ENCODE peak calls at places on chromosomes 5 and 9, in six cellular contexts. E is WTC11, S is IMR-90, J is body of pancreas, F is endothelial cell, N is osteocyte. H is an unnamed sample.

GRCh38 chr5:32679218-32679617 is 31.9 kb upstream of the NPR3 start:
- DNase-seq in N (no peak), E (no peak), S (peak), F (no peak), J (no peak), H (no peak)

GRCh38 chr9:89635816-89636215 is 31.0 kb downstream of the GADD45G start:
- DNase-seq in F (no peak), J (peak), S (no peak), E (no peak), N (no peak), H (no peak)

GRCh38 chr5:14737309-14737708 is 72.8 kb downstream of the OTULIN start:
- DNase-seq in F (no peak), S (no peak), E (no peak), N (no peak), J (no peak), H (no peak)

GRCh38 chr9:78070530-78070929 is 38.9 kb upstream of the GNAQ start:
- DNase-seq in N (no peak), S (no peak), J (no peak), E (no peak), F (no peak), H (no peak)

GRCh38 chr5:171615201-171616001 is 170.2 kb upstream of the SMIM23 start:
- DNase-seq in E (peak), S (no peak), J (no peak), F (no peak), N (no peak), H (no peak)

GRCh38 chr5:171336486-171337206 is 27.6 kb downstream of the TLX3 start:
- DNase-seq in N (no peak), E (peak), J (peak), F (peak), S (peak), H (peak)

GRCh38 chr5:95730730-95731570 is at the start of gene RHOBTB3:
- DNase-seq in E (peak), S (peak), F (peak), J (peak), N (peak), H (no peak)

GRCh38 chr9:91163441-91163772 is 198.3 kb downstream of the AUH start:
- DNase-seq in E (no peak), J (no peak), S (no peak), N (peak), F (no peak), H (no peak)

GRCh38 chr5:127320032-127320945 is 29.7 kb downstream of the MEGF10 start:
- DNase-seq in S (no peak), E (no peak), J (no peak), N (no peak), F (no peak), H (no peak)

GRCh38 chr5:137592317-137592716 is 93.2 kb upstream of the SPOCK1 start:
- DNase-seq in E (no peak), N (no peak), S (no peak), F (no peak), J (no peak), H (no peak)

GRCh38 chr5:32419791-32420190 is 24.7 kb downstream of the ZFR start:
- DNase-seq in J (no peak), E (no peak), N (no peak), S (no peak), F (no peak), H (no peak)

GRCh38 chr5:113182658-113183344 is 206.2 kb downstream of the DCP2 start:
- DNase-seq in S (no peak), N (no peak), J (no peak), F (no peak), E (no peak), H (no peak)

GRCh38 chr5:145718956-145719355 is 116.2 kb downstream of the PRELID2 start:
- DNase-seq in E (no peak), J (no peak), F (no peak), S (peak), N (no peak), H (no peak)

GRCh38 chr5:134649163-134649916 is 755 bp downstream of the SEC24A start:
- DNase-seq in E (no peak), F (no peak), J (no peak), N (peak), S (peak), H (no peak)

GRCh38 chr5:82991678-82992323 is 85.4 kb downstream of the TMEM167A start:
- DNase-seq in E (no peak), J (no peak), F (no peak), N (no peak), S (peak), H (no peak)

DNA sequence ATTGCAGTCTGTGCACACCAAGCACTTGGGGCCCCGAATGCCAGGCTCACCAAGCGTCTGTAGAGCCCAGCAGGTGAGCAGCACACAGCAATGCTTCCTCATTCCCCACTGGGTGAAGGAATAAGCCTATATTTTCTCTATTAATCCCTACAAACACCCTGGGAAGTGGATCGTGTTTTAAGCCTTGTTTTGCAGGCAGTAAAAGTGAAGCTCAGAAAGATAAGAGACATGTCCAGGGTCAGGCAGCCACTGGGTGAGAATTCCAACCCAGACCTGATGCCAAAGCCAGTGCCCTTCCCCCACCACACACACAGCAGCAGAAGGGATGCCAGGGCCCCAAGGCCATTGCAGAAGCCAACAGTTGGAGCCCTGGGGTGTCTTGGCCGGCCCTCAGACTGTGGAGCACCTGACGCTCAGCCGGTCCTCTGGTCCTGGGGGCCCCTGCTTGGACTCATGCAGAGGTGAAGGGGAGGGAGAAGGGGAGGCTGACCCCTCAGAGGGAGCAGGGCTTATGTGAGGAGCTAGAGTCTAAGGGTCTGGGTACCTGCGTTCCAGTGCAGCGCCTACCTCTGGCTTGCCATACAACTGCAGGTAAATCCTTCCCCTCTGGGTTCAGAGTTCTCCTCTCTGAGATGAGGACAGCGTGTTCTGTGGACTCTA is 26.3 kb upstream of the SYNPO start:
- DNase-seq in F (no peak), J (peak), S (no peak), E (peak), N (no peak), H (no peak)
- TF ChIP-seq CTCF in F (peak), J (peak), S (no peak), E (peak), N (no peak), H (peak)

DNA sequence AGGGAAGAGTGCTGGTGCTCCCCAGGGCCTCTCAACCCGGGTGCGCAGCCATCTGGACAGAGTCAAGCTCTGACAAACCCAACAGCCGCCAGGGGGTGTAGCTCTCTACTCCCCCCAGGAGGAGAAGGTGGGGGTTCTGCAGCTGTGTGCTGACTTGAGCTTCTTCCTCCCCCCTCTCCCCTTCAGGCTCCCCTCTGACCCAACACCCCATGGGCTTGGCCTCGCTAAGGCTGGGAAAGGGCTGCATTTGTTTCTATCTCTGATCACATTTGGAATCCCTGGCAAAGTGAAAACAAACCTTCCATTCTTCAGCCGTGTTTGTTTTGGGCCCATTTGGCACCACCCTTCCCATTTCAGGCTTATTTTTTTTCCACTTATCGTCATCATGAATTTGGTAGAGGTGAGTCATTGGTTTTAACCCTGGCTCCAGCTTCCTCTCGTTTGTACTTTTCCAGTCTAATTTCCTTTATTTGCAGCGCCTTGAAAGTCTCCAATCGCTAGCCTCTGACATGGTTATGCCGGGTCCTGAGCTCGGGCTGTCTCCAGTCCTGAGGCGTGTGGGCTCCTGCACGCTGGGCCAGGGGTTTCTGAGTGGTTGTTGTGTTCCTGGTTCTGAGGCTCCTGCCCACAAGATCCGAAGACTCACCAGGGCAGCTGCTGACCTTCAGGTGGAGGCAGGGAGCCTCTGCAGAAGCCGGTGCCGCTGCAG is 36.1 kb downstream of the DAP start:
- DNase-seq in E (peak), N (no peak), S (peak), J (peak), F (no peak), H (no peak)
- TF ChIP-seq CTCF in E (no peak), N (peak), S (peak), J (peak), F (no peak), H (no peak)

GRCh38 chr9:134589748-134590147 is 51.9 kb upstream of the COL5A1 start:
- DNase-seq in S (no peak), J (no peak), E (no peak), F (no peak), N (peak), H (no peak)
- TF ChIP-seq CTCF in S (no peak), J (no peak), E (no peak), F (no peak), N (no peak), H (no peak)

DNA sequence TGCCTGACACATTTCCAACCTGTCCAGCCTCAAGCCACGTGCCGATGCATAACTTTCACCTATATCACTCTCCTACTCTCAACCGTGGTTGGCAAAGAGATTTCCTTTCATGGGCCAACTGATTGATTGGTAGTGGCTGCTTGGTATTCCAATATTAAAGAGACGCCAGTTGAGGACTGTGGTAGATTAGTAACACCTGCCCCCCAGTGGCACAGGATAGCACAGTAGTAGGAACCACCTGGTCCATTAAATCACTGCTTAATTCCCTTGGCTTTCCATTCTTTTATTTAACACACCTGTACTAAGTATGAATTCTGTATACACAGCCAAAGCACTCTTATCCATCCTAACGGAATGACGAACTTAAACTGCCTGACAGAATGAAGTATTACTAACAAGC is 19.1 kb upstream of the FOXB2 start:
- DNase-seq in E (no peak), S (no peak), N (no peak), F (no peak), J (no peak), H (no peak)
- TF ChIP-seq CTCF in E (no peak), S (no peak), N (no peak), F (no peak), J (no peak), H (no peak)

GRCh38 chr5:9514968-9515367 is 30.9 kb downstream of the SEMA5A start:
- DNase-seq in E (no peak), S (no peak), J (no peak), F (no peak), N (no peak), H (no peak)

GRCh38 chr5:9516591-9516990 is 29.3 kb downstream of the SEMA5A start:
- DNase-seq in N (no peak), F (peak), E (peak), S (no peak), J (no peak), H (no peak)

GRCh38 chr5:9512452-9512851 is 33.4 kb downstream of the SEMA5A start:
- DNase-seq in J (no peak), E (no peak), N (no peak), F (no peak), S (peak), H (no peak)

GRCh38 chr5:9515451-9515850 is 30.4 kb downstream of the SEMA5A start:
- DNase-seq in S (no peak), N (no peak), E (no peak), F (no peak), J (no peak), H (no peak)

DNA sequence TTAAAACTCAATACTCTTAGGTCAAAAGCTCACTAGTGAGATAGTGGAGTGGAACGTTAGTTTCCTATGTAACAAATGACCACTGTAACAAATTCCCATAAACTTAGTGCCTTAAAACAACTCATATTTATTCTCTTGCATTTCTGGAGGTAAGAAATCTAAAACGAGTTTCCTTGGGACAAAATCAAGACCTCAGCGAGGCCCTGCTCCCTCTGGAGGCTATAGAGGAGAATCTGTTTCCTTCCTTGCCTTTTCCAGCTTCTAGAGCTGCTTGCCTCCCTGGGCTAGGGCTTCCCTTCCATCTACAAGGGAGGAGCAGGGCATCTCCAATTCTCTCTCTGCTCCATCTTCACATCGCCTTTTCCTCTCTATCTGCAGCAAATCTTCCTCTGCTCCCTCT is 32.0 kb downstream of the SEMA5A start:
- DNase-seq in S (peak), F (no peak), J (no peak), E (peak), N (no peak), H (no peak)
- TF ChIP-seq CTCF in S (peak), F (peak), J (no peak), E (no peak), N (peak), H (peak)

GRCh38 chr5:31193591-31194457 is at the start of gene CDH6:
- DNase-seq in N (peak), S (peak), J (peak), E (peak), F (peak), H (no peak)

GRCh38 chr5:31194892-31195291 is 1.4 kb downstream of the CDH6 start:
- DNase-seq in S (peak), J (no peak), E (no peak), F (no peak), N (no peak), H (no peak)

GRCh38 chr5:31194458-31194808 is 947 bp downstream of the CDH6 start:
- DNase-seq in S (peak), N (no peak), F (no peak), J (no peak), E (no peak), H (no peak)

GRCh38 chr5:31197183-31197582 is 3.7 kb downstream of the CDH6 start:
- DNase-seq in S (peak), E (no peak), J (no peak), F (no peak), N (no peak), H (no peak)

GRCh38 chr5:31196309-31196708 is 2.8 kb downstream of the CDH6 start:
- DNase-seq in E (no peak), N (no peak), S (peak), J (no peak), F (no peak), H (no peak)
- TF ChIP-seq CTCF in E (no peak), N (peak), S (peak), J (no peak), F (no peak), H (peak)